ENCODE peak calls at places on chromosomes 4 and X, in ten cellular contexts. U, D, M, J, L, P, C, A, R and K are unnamed samples.

GRCh38 chr4:113472864-113473263 is 288.7 kb downstream of the CAMK2D start:
- DNase-seq in U (no peak), D (no peak), M (no peak), J (no peak), L (no peak), P (no peak), C (no peak), A (no peak), R (no peak), K (no peak)

GRCh38 chr4:168486961-168487820 is 6.9 kb upstream of the DDX60L start:
- DNase-seq in U (no peak), D (no peak), M (no peak), J (peak; percentile 52), L (no peak), P (no peak), C (peak; percentile 84), A (no peak), R (no peak), K (peak; percentile 78)

GRCh38 chr4:74627093-74627492 is 167.2 kb downstream of the BTC start:
- DNase-seq in U (no peak), D (no peak), M (no peak), J (no peak), L (no peak), P (no peak), C (no peak), A (no peak), R (no peak), K (no peak)

GRCh38 chr4:2284161-2284933 is 22.4 kb upstream of the MXD4 start:
- DNase-seq in U (no peak), D (no peak), M (no peak), J (no peak), L (no peak), P (no peak), C (no peak), A (peak; percentile 54), R (no peak), K (no peak)

GRCh38 chr4:7761720-7762119 is 177.9 kb downstream of the AFAP1 start:
- DNase-seq in U (peak; percentile 18), D (peak; percentile 58), M (peak; percentile 87), J (peak; percentile 64), L (peak; percentile 85), P (peak; percentile 53), C (peak; percentile 50), A (peak; percentile 81), R (peak; percentile 94), K (peak; percentile 21)

GRCh38 chr4:973431-974397 is at the start of gene DGKQ:
- DNase-seq in U (peak; percentile 77), D (peak; percentile 87), M (peak; percentile 74), J (peak; percentile 78), L (peak; percentile 83), P (peak; percentile 90), C (peak; percentile 68), A (peak; percentile 97), R (peak; percentile 96), K (peak; percentile 87)

GRCh38 chr4:3070709-3071500 is 3.4 kb downstream of the HTT-AS start:
- DNase-seq in U (no peak), D (no peak), M (peak; percentile 22), J (no peak), L (no peak), P (no peak), C (peak; percentile 40), A (no peak), R (no peak), K (no peak)

GRCh38 chr4:157204634-157205244 is 15.8 kb upstream of the GRIA2 start:
- DNase-seq in U (no peak), D (no peak), M (peak; percentile 76), J (no peak), L (no peak), P (no peak), C (no peak), A (peak; percentile 81), R (no peak), K (no peak)

GRCh38 chr4:101651778-101652177 is 138.8 kb upstream of the BANK1 start:
- DNase-seq in U (no peak), D (no peak), M (no peak), J (no peak), L (no peak), P (no peak), C (peak; percentile 29), A (no peak), R (no peak), K (no peak)

GRCh38 chr4:33126002-33126401 is 2405.8 kb downstream of the PCDH7 start:
- DNase-seq in U (no peak), D (no peak), M (no peak), J (no peak), L (no peak), P (no peak), C (no peak), A (no peak), R (no peak), K (no peak)

GRCh38 chr4:173536808-173537429 is 6.9 kb upstream of the HAND2 start:
- DNase-seq in U (no peak), D (no peak), M (peak; percentile 95), J (peak; percentile 83), L (no peak), P (no peak), C (no peak), A (no peak), R (no peak), K (no peak)

DNA sequence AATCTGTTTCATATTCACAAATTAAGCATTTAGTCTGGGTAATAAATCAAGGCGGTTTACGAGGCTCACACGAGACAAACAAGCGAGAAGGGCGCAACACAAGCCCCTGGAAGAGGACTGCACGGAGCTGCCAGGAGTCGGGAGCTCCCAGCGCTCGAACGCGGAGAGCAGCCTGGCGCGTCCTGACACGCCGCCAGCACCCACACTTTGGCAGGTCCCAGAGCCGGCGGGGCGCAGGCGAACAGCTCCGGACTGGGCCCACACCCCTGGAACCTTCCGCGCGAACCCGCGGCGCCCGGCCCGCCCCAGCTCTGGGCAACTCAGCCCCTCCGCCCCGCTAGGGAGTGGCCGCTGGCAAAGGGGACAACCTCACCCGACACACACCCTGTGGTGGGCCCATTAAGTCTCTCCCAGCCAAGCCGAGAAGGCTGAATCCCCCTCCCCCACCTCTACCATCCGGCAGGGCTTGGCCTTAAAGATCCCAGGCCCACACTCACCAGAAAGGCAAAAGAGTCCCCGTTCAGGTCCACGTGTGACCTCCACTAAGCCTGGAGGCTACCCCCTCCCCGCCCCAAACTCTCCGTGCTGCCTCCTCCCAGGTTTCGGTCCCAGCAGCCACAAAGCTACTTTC is 47.4 kb upstream of the BCOR start:
- DNase-seq in U (no peak), D (no peak), M (peak; percentile 66), J (peak; percentile 23), L (no peak), P (no peak), C (no peak), A (peak; percentile 73), R (no peak), K (no peak)
- H3K27ac ChIP-seq in U (no peak overlapping the region), D (no peak overlapping the region), M (no peak overlapping the region), J (no peak overlapping the region), L (no peak overlapping the region), P (no peak overlapping the region), C (no peak overlapping the region), A (no peak overlapping the region), R (no peak overlapping the region), K (peak overlapping the region; percentile 82)

DNA sequence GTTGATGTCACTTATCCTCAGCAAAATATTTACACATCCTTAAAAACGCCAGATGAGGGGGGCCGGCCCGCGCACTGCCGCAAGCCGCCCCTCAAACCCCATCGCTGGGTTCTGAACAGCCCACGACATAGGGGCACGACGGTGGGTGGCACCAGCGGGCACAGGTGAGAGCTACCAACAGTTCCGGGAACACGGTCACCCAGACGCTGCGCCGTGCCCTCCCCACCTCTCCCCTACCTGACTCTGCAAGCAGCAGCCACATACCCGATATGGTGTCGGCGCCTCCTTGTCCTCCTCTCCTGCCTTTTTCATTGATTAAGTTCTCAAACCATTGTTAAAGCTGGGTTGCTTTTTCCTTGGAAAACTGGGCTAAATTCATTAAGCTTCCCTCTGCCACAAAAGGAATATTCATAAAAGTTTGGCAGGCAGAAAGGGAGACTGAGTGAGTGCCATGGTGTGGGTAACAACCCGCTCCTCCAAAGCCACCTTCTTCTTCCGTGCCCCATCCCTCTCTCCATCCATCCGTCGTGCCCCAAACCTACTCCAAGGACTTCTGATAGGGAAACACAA is 1.4 kb downstream of the RAI2 start:
- DNase-seq in U (peak; percentile 51), D (no peak), M (peak; percentile 11), J (no peak), L (no peak), P (peak; percentile 37), C (no peak), A (no peak), R (no peak), K (no peak)
- H3K27ac ChIP-seq in U (no peak overlapping the region), D (no peak overlapping the region), M (no peak overlapping the region), J (no peak overlapping the region), L (peak overlapping the region; percentile 82), P (no peak overlapping the region), C (no peak overlapping the region), A (peak overlapping the region; percentile 73), R (peak overlapping the region; percentile 75), K (no peak overlapping the region)

GRCh38 chr4:87046111-87046510 is 111.3 kb downstream of the AFF1 start:
- DNase-seq in U (no peak), D (no peak), M (no peak), J (no peak), L (no peak), P (no peak), C (peak; percentile 47), A (no peak), R (no peak), K (no peak)

GRCh38 chr4:87047281-87047798 is 112.5 kb downstream of the AFF1 start:
- DNase-seq in U (no peak), D (no peak), M (no peak), J (no peak), L (no peak), P (no peak), C (no peak), A (no peak), R (peak; percentile 17), K (no peak)

GRCh38 chr4:87044511-87045369 is 109.9 kb downstream of the AFF1 start:
- DNase-seq in U (no peak), D (no peak), M (peak; percentile 41), J (no peak), L (no peak), P (no peak), C (no peak), A (no peak), R (peak; percentile 84), K (no peak)

GRCh38 chr4:87042986-87043820 is 108.4 kb downstream of the AFF1 start:
- DNase-seq in U (no peak), D (no peak), M (peak; percentile 49), J (no peak), L (no peak), P (no peak), C (no peak), A (no peak), R (peak; percentile 83), K (no peak)

DNA sequence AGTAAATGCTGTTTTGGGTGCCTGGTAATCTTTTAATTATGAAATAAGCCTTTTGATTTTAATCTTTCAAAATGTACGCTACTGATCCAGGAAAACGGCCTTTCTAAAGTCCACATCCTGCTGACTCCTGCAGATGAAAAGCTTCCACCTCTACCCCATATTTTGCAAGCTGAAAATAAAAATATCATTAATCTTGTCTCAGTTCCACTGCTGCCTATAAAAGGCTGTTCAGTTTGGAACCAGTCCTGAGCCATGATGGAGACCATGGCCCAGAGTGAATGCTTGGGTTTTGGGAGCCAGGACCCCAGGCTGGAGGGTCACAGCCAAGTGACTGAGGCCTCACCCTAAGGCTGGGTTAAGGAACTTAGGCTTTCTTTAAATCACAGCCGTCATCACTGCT is 110.8 kb downstream of the AFF1 start:
- DNase-seq in U (no peak), D (no peak), M (no peak), J (no peak), L (no peak), P (no peak), C (no peak), A (no peak), R (peak; percentile 70), K (no peak)
- H3K27ac ChIP-seq in U (peak overlapping the region; percentile 10), D (peak overlapping the region; percentile 66), M (no peak overlapping the region), J (no peak overlapping the region), L (peak overlapping the region; percentile 86), P (no peak overlapping the region), C (peak overlapping the region; percentile 54), A (peak overlapping the region; percentile 81), R (peak overlapping the region; percentile 79), K (no peak overlapping the region)

GRCh38 chr4:39892988-39893692 is 84.6 kb downstream of the PDS5A start:
- DNase-seq in U (no peak), D (no peak), M (no peak), J (no peak), L (no peak), P (no peak), C (no peak), A (no peak), R (no peak), K (no peak)
- H3K27ac ChIP-seq in U (no peak overlapping the region), D (no peak overlapping the region), M (no peak overlapping the region), J (no peak overlapping the region), L (no peak overlapping the region), P (no peak overlapping the region), C (no peak overlapping the region), A (no peak overlapping the region), R (no peak overlapping the region), K (no peak overlapping the region)